ENCODE peak calls at places on chromosome 19, in four cellular contexts. One of them, this sample, is unnamed.

GRCh38 chr19:19460761-19461265 is 54.5 kb downstream of the TSSK6 start:
- DNase-seq in M059J: no peak
- DNase-seq in HepG2: no peak
- DNase-seq in IMR-90: peak
- DNase-seq in this sample: peak

GRCh38 chr19:43774103-43774939 is 6.5 kb downstream of the KCNN4 start:
- DNase-seq in M059J: no peak
- DNase-seq in HepG2: peak
- DNase-seq in IMR-90: peak
- DNase-seq in this sample: no peak

GRCh38 chr19:19489804-19490204 is 25.5 kb downstream of the TSSK6 start:
- DNase-seq in M059J: no peak
- DNase-seq in HepG2: no peak
- DNase-seq in IMR-90: no peak
- DNase-seq in this sample: no peak

GRCh38 chr19:35168261-35168660 is 13.7 kb downstream of the FXYD5 start:
- DNase-seq in M059J: peak
- DNase-seq in HepG2: no peak
- DNase-seq in IMR-90: no peak
- DNase-seq in this sample: no peak

GRCh38 chr19:16927883-16928282 is 39.1 kb downstream of the F2RL3 start:
- DNase-seq in M059J: no peak
- DNase-seq in HepG2: no peak
- DNase-seq in IMR-90: no peak
- DNase-seq in this sample: no peak

GRCh38 chr19:49200238-49200862 is 42.8 kb downstream of the TRPM4 start:
- DNase-seq in M059J: no peak
- DNase-seq in HepG2: no peak
- DNase-seq in IMR-90: no peak
- DNase-seq in this sample: peak

GRCh38 chr19:16330811-16331690 is 6.4 kb downstream of the KLF2 start:
- DNase-seq in M059J: peak
- DNase-seq in HepG2: no peak
- DNase-seq in IMR-90: no peak
- DNase-seq in this sample: no peak

GRCh38 chr19:9041023-9041422 is 30.8 kb upstream of the MUC16 start:
- DNase-seq in M059J: no peak
- DNase-seq in HepG2: no peak
- DNase-seq in IMR-90: no peak
- DNase-seq in this sample: no peak

GRCh38 chr19:33404506-33404905 is 31.0 kb downstream of the CEBPG start:
- DNase-seq in M059J: no peak
- DNase-seq in HepG2: no peak
- DNase-seq in IMR-90: no peak
- DNase-seq in this sample: no peak

GRCh38 chr19:17103177-17103576 is 27.6 kb downstream of the MYO9B start:
- DNase-seq in M059J: peak
- DNase-seq in HepG2: peak
- DNase-seq in IMR-90: peak
- DNase-seq in this sample: peak

GRCh38 chr19:10206226-10206873 is 11.6 kb upstream of the DNMT1 start:
- DNase-seq in M059J: peak
- DNase-seq in HepG2: peak
- DNase-seq in IMR-90: peak
- DNase-seq in this sample: no peak

GRCh38 chr19:18294467-18294864 is 13.0 kb upstream of the JUND start:
- DNase-seq in M059J: peak
- DNase-seq in HepG2: no peak
- DNase-seq in IMR-90: no peak
- DNase-seq in this sample: peak

GRCh38 chr19:1774999-1775772 is 21.9 kb downstream of the ONECUT3 start:
- DNase-seq in M059J: no peak
- DNase-seq in HepG2: no peak
- DNase-seq in IMR-90: no peak
- DNase-seq in this sample: peak

GRCh38 chr19:7529610-7530490 is 5.7 kb upstream of the PNPLA6 start:
- DNase-seq in M059J: no peak
- DNase-seq in HepG2: no peak
- DNase-seq in IMR-90: no peak
- DNase-seq in this sample: no peak

GRCh38 chr19:10363789-10364281 is 16.5 kb downstream of the TYK2 start:
- DNase-seq in M059J: peak
- DNase-seq in HepG2: no peak
- DNase-seq in IMR-90: no peak
- DNase-seq in this sample: no peak

GRCh38 chr19:41570179-41570578 is 5.8 kb upstream of the CEACAM21 start:
- DNase-seq in M059J: no peak
- DNase-seq in HepG2: no peak
- DNase-seq in IMR-90: no peak
- DNase-seq in this sample: no peak

GRCh38 chr19:37537391-37537947 is 30.7 kb downstream of the ZNF793 start:
- DNase-seq in M059J: peak
- DNase-seq in HepG2: no peak
- DNase-seq in IMR-90: no peak
- DNase-seq in this sample: no peak

GRCh38 chr19:50174100-50174793 is 11.2 kb upstream of the IZUMO2 start:
- DNase-seq in M059J: no peak
- DNase-seq in HepG2: no peak
- DNase-seq in IMR-90: no peak
- DNase-seq in this sample: no peak

GRCh38 chr19:46975918-46976782 is 43.5 kb upstream of the NPAS1 start:
- DNase-seq in M059J: peak
- DNase-seq in HepG2: peak
- DNase-seq in IMR-90: peak
- DNase-seq in this sample: no peak

This sample was measured in activated naive CD8-positive, alpha-beta T cell treated with anti-CD3 and anti-CD28 coated beads, Interleukin-2, amount 50 U/mL, for 24 hours.